ENCODE peak calls at places on chromosomes 11 and 22, in four cellular contexts. One of them, this sample, is unnamed.

GRCh38 chr22:22666307-22667091 is 22.1 kb downstream of the GGTLC2 start:
- DNase-seq in stimulated activated CD4-positive, alpha-beta T cell treated with anti-CD3 and anti-CD28 coated beads, Interleukin-1b, Interleukin-23, amount 100 ng/mL, for 48 hours: peak
- DNase-seq in DMS153: no peak
- DNase-seq in spleen: no peak
- DNase-seq in this sample: no peak

GRCh38 chr11:100808904-100809491 is 121.9 kb downstream of the ARHGAP42 start:
- DNase-seq in stimulated activated CD4-positive, alpha-beta T cell treated with anti-CD3 and anti-CD28 coated beads, Interleukin-1b, Interleukin-23, amount 100 ng/mL, for 48 hours: no peak
- DNase-seq in DMS153: no peak
- DNase-seq in spleen: no peak
- DNase-seq in this sample: no peak

GRCh38 chr22:40635008-40635939 is 1.2 kb downstream of the MRTFA start:
- DNase-seq in stimulated activated CD4-positive, alpha-beta T cell treated with anti-CD3 and anti-CD28 coated beads, Interleukin-1b, Interleukin-23, amount 100 ng/mL, for 48 hours: no peak
- DNase-seq in DMS153: no peak
- DNase-seq in spleen: no peak
- DNase-seq in this sample: no peak

GRCh38 chr22:42343136-42343484 is 72.7 kb upstream of the TCF20 start:
- DNase-seq in stimulated activated CD4-positive, alpha-beta T cell treated with anti-CD3 and anti-CD28 coated beads, Interleukin-1b, Interleukin-23, amount 100 ng/mL, for 48 hours: no peak
- DNase-seq in DMS153: no peak
- DNase-seq in spleen: no peak
- DNase-seq in this sample: no peak

GRCh38 chr11:134418119-134418840 is 6.2 kb upstream of the B3GAT1 start:
- DNase-seq in stimulated activated CD4-positive, alpha-beta T cell treated with anti-CD3 and anti-CD28 coated beads, Interleukin-1b, Interleukin-23, amount 100 ng/mL, for 48 hours: no peak
- DNase-seq in DMS153: no peak
- DNase-seq in spleen: peak
- DNase-seq in this sample: no peak

GRCh38 chr22:25759825-25760231 is 17.8 kb downstream of the MYO18B start:
- DNase-seq in stimulated activated CD4-positive, alpha-beta T cell treated with anti-CD3 and anti-CD28 coated beads, Interleukin-1b, Interleukin-23, amount 100 ng/mL, for 48 hours: no peak
- DNase-seq in DMS153: no peak
- DNase-seq in spleen: no peak
- DNase-seq in this sample: no peak

GRCh38 chr11:119476038-119476437 is 53.1 kb upstream of the THY1 start:
- DNase-seq in stimulated activated CD4-positive, alpha-beta T cell treated with anti-CD3 and anti-CD28 coated beads, Interleukin-1b, Interleukin-23, amount 100 ng/mL, for 48 hours: no peak
- DNase-seq in DMS153: no peak
- DNase-seq in spleen: no peak
- DNase-seq in this sample: no peak

GRCh38 chr22:49381595-49382450 is 445.9 kb downstream of the BRD1 start:
- DNase-seq in stimulated activated CD4-positive, alpha-beta T cell treated with anti-CD3 and anti-CD28 coated beads, Interleukin-1b, Interleukin-23, amount 100 ng/mL, for 48 hours: no peak
- DNase-seq in DMS153: no peak
- DNase-seq in spleen: peak
- DNase-seq in this sample: peak

GRCh38 chr11:118033443-118033842 is 43.4 kb upstream of the TMPRSS4 start:
- DNase-seq in stimulated activated CD4-positive, alpha-beta T cell treated with anti-CD3 and anti-CD28 coated beads, Interleukin-1b, Interleukin-23, amount 100 ng/mL, for 48 hours: no peak
- DNase-seq in DMS153: no peak
- DNase-seq in spleen: no peak
- DNase-seq in this sample: no peak

GRCh38 chr11:71305451-71306125 is 53.2 kb upstream of the SHANK2 start:
- DNase-seq in stimulated activated CD4-positive, alpha-beta T cell treated with anti-CD3 and anti-CD28 coated beads, Interleukin-1b, Interleukin-23, amount 100 ng/mL, for 48 hours: no peak
- DNase-seq in DMS153: no peak
- DNase-seq in spleen: peak
- DNase-seq in this sample: peak

GRCh38 chr11:11076276-11076675 is 218.4 kb upstream of the ZBED5 start:
- DNase-seq in stimulated activated CD4-positive, alpha-beta T cell treated with anti-CD3 and anti-CD28 coated beads, Interleukin-1b, Interleukin-23, amount 100 ng/mL, for 48 hours: no peak
- DNase-seq in DMS153: no peak
- DNase-seq in spleen: no peak
- DNase-seq in this sample: no peak

GRCh38 chr11:79198898-79199250 is 242.0 kb downstream of the TENM4 start:
- DNase-seq in stimulated activated CD4-positive, alpha-beta T cell treated with anti-CD3 and anti-CD28 coated beads, Interleukin-1b, Interleukin-23, amount 100 ng/mL, for 48 hours: no peak
- DNase-seq in DMS153: no peak
- DNase-seq in spleen: no peak
- DNase-seq in this sample: no peak

GRCh38 chr22:45548991-45549736 is 46.5 kb downstream of the FBLN1 start:
- DNase-seq in stimulated activated CD4-positive, alpha-beta T cell treated with anti-CD3 and anti-CD28 coated beads, Interleukin-1b, Interleukin-23, amount 100 ng/mL, for 48 hours: no peak
- DNase-seq in DMS153: no peak
- DNase-seq in spleen: no peak
- DNase-seq in this sample: no peak

GRCh38 chr11:85133636-85134035 is 493.5 kb downstream of the DLG2 start:
- DNase-seq in stimulated activated CD4-positive, alpha-beta T cell treated with anti-CD3 and anti-CD28 coated beads, Interleukin-1b, Interleukin-23, amount 100 ng/mL, for 48 hours: no peak
- DNase-seq in DMS153: no peak
- DNase-seq in spleen: no peak
- DNase-seq in this sample: no peak

GRCh38 chr11:77865805-77866204 is 44.9 kb downstream of the AAMDC start:
- DNase-seq in stimulated activated CD4-positive, alpha-beta T cell treated with anti-CD3 and anti-CD28 coated beads, Interleukin-1b, Interleukin-23, amount 100 ng/mL, for 48 hours: no peak
- DNase-seq in DMS153: no peak
- DNase-seq in spleen: no peak
- DNase-seq in this sample: no peak

GRCh38 chr11:26916805-26917204 is 77.1 kb upstream of the FIBIN start:
- DNase-seq in stimulated activated CD4-positive, alpha-beta T cell treated with anti-CD3 and anti-CD28 coated beads, Interleukin-1b, Interleukin-23, amount 100 ng/mL, for 48 hours: no peak
- DNase-seq in DMS153: no peak
- DNase-seq in spleen: no peak
- DNase-seq in this sample: no peak

GRCh38 chr11:72825661-72826060 is 11.4 kb downstream of the ATG16L2 start:
- DNase-seq in stimulated activated CD4-positive, alpha-beta T cell treated with anti-CD3 and anti-CD28 coated beads, Interleukin-1b, Interleukin-23, amount 100 ng/mL, for 48 hours: no peak
- DNase-seq in DMS153: no peak
- DNase-seq in spleen: no peak
- DNase-seq in this sample: no peak

GRCh38 chr22:27238935-27239510 is 562.5 kb downstream of the MN1 start:
- DNase-seq in stimulated activated CD4-positive, alpha-beta T cell treated with anti-CD3 and anti-CD28 coated beads, Interleukin-1b, Interleukin-23, amount 100 ng/mL, for 48 hours: no peak
- DNase-seq in DMS153: no peak
- DNase-seq in spleen: no peak
- DNase-seq in this sample: peak

GRCh38 chr22:24594569-24595120 is 1.8 kb upstream of the LRRC75B start:
- DNase-seq in stimulated activated CD4-positive, alpha-beta T cell treated with anti-CD3 and anti-CD28 coated beads, Interleukin-1b, Interleukin-23, amount 100 ng/mL, for 48 hours: no peak
- DNase-seq in DMS153: no peak
- DNase-seq in spleen: no peak
- DNase-seq in this sample: peak

GRCh38 chr11:111063711-111064110 is 181.8 kb upstream of the POU2AF2 start:
- DNase-seq in stimulated activated CD4-positive, alpha-beta T cell treated with anti-CD3 and anti-CD28 coated beads, Interleukin-1b, Interleukin-23, amount 100 ng/mL, for 48 hours: no peak
- DNase-seq in DMS153: no peak
- DNase-seq in spleen: no peak
- DNase-seq in this sample: no peak

GRCh38 chr11:19777342-19778102 is 64.9 kb downstream of the NAV2 start:
- DNase-seq in stimulated activated CD4-positive, alpha-beta T cell treated with anti-CD3 and anti-CD28 coated beads, Interleukin-1b, Interleukin-23, amount 100 ng/mL, for 48 hours: no peak
- DNase-seq in DMS153: no peak
- DNase-seq in spleen: no peak
- DNase-seq in this sample: no peak

GRCh38 chr22:44574057-44574456 is 76.0 kb upstream of the RTL6 start:
- DNase-seq in stimulated activated CD4-positive, alpha-beta T cell treated with anti-CD3 and anti-CD28 coated beads, Interleukin-1b, Interleukin-23, amount 100 ng/mL, for 48 hours: no peak
- DNase-seq in DMS153: no peak
- DNase-seq in spleen: no peak
- DNase-seq in this sample: peak

GRCh38 chr22:35914665-35915476 is 113.8 kb downstream of the RBFOX2 start:
- DNase-seq in stimulated activated CD4-positive, alpha-beta T cell treated with anti-CD3 and anti-CD28 coated beads, Interleukin-1b, Interleukin-23, amount 100 ng/mL, for 48 hours: no peak
- DNase-seq in DMS153: peak
- DNase-seq in spleen: no peak
- DNase-seq in this sample: no peak

GRCh38 chr11:61129608-61130523 is 27.6 kb downstream of the CD5 start:
- DNase-seq in stimulated activated CD4-positive, alpha-beta T cell treated with anti-CD3 and anti-CD28 coated beads, Interleukin-1b, Interleukin-23, amount 100 ng/mL, for 48 hours: peak
- DNase-seq in DMS153: no peak
- DNase-seq in spleen: peak
- DNase-seq in this sample: peak

GRCh38 chr22:26399288-26399687 is 29.8 kb upstream of the ASPHD2 start:
- DNase-seq in stimulated activated CD4-positive, alpha-beta T cell treated with anti-CD3 and anti-CD28 coated beads, Interleukin-1b, Interleukin-23, amount 100 ng/mL, for 48 hours: no peak
- DNase-seq in DMS153: no peak
- DNase-seq in spleen: no peak
- DNase-seq in this sample: no peak

GRCh38 chr11:86244063-86244521 is 461 bp upstream of the EED start:
- DNase-seq in stimulated activated CD4-positive, alpha-beta T cell treated with anti-CD3 and anti-CD28 coated beads, Interleukin-1b, Interleukin-23, amount 100 ng/mL, for 48 hours: peak
- DNase-seq in DMS153: peak
- DNase-seq in spleen: peak
- DNase-seq in this sample: peak

GRCh38 chr11:65639623-65640482 is 2.0 kb downstream of the SIPA1 start:
- DNase-seq in stimulated activated CD4-positive, alpha-beta T cell treated with anti-CD3 and anti-CD28 coated beads, Interleukin-1b, Interleukin-23, amount 100 ng/mL, for 48 hours: peak
- DNase-seq in DMS153: peak
- DNase-seq in spleen: peak
- DNase-seq in this sample: no peak

This sample was measured in upper lobe of right lung.